ENCODE peak calls at places on chromosome 14, in ten cellular contexts. W, M, X, Z, C, S, J, D, Q and I are unnamed samples.

GRCh38 chr14:98512501-98513251 is 759.3 kb downstream of the BCL11B start:
- DNase-seq in Q (no peak), J (no peak), X (no peak), M (no peak), Z (no peak), C (no peak), W (no peak), S (no peak), D (no peak), I (no peak)

GRCh38 chr14:67187210-67187609 is 2.0 kb upstream of the GARIN2 start:
- DNase-seq in M (no peak), W (peak), C (no peak), S (no peak), Z (no peak), X (no peak), D (no peak), Q (peak), J (peak), I (peak)

GRCh38 chr14:68664225-68664681 is 128.6 kb downstream of the ZFP36L1 start:
- DNase-seq in Q (no peak), J (no peak), S (no peak), W (no peak), M (no peak), C (no peak), D (no peak), Z (no peak), X (no peak), I (no peak)

GRCh38 chr14:61179776-61180398 is 101.3 kb downstream of the TMEM30B start:
- DNase-seq in W (peak), D (no peak), S (no peak), C (no peak), M (no peak), Q (peak), Z (no peak), X (no peak), J (peak), I (no peak)

GRCh38 chr14:67453575-67454300 is 34.8 kb downstream of the TMEM229B start:
- DNase-seq in S (no peak), Z (no peak), C (no peak), X (no peak), Q (no peak), M (no peak), D (no peak), W (no peak), J (no peak), I (no peak)

GRCh38 chr14:105379946-105380345 is 18.4 kb upstream of the TEX22 start:
- DNase-seq in J (no peak), W (no peak), Q (no peak), Z (no peak), S (no peak), D (no peak), C (no peak), X (no peak), M (no peak), I (no peak)

GRCh38 chr14:90831821-90832220 is 15.6 kb upstream of the TTC7B start:
- DNase-seq in Z (no peak), Q (no peak), D (peak), M (no peak), X (no peak), W (no peak), S (no peak), C (no peak), J (no peak), I (no peak)

GRCh38 chr14:92254786-92255185 is 68.2 kb upstream of the SLC24A4 start:
- DNase-seq in J (peak), X (no peak), Q (peak), M (peak), S (no peak), Z (peak), W (peak), C (no peak), D (peak), I (peak)

GRCh38 chr14:56339855-56340701 is 221.9 kb downstream of the PELI2 start:
- DNase-seq in M (peak), D (peak), Z (peak), X (peak), W (peak), C (peak), S (peak), J (peak), Q (peak), I (peak)

GRCh38 chr14:95683793-95684192 is 2.4 kb upstream of the TCL1B start:
- DNase-seq in M (peak), C (no peak), Q (no peak), Z (no peak), D (no peak), J (no peak), X (no peak), S (peak), W (no peak), I (peak)

GRCh38 chr14:47442206-47442605 is 233.2 kb downstream of the MDGA2 start:
- DNase-seq in Q (peak), Z (peak), S (no peak), D (no peak), J (peak), C (no peak), W (peak), X (no peak), M (peak), I (peak)

GRCh38 chr14:97298331-97298730 is 501.1 kb downstream of the VRK1 start:
- DNase-seq in D (no peak), W (no peak), Q (no peak), C (peak), Z (no peak), X (no peak), J (no peak), M (peak), S (no peak), I (no peak)

GRCh38 chr14:78314484-78314883 is 144.3 kb downstream of the NRXN3 start:
- DNase-seq in S (no peak), Q (no peak), W (no peak), M (no peak), X (no peak), D (no peak), Z (no peak), C (peak), J (no peak), I (no peak)

DNA sequence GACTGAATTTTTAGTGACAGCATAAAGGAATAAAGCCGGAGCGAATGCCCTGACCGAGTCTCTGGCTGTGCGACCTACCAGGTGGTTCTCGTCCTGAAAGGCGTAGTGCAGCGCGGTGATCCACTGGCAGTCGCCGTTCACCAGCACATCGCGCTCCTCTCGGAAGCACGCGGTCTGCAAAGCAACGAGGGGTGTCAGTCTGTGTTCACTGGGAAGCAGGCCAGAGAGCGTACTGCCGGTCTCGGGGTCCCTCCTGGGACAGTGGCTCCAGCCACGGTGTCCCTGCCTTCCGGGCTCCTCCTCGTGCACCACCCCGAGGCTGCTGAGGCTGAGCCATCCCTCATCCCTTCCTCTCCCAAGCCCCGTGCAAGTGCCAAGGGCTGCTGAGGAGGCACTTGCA is 53.5 kb downstream of the CDC42BPB start:
- DNase-seq in J (no peak), Q (no peak), Z (no peak), D (no peak), C (no peak), S (no peak), W (no peak), X (no peak), M (no peak), I (no peak)
- H3K27ac ChIP-seq in J (no peak), Q (no peak), Z (no peak), D (no peak), C (no peak), S (no peak), W (no peak), X (no peak), M (no peak), I (no peak)

GRCh38 chr14:36605506-36605857 is 23.1 kb upstream of the NKX2-8 start:
- DNase-seq in C (no peak), J (no peak), Q (no peak), Z (no peak), D (no peak), M (no peak), W (no peak), X (no peak), S (no peak), I (no peak)
- TF ChIP-seq CTCF in C (no peak), J (no peak), Q (no peak), Z (no peak), D (no peak), M (peak), W (no peak), X (no peak), S (no peak), I (no peak)

GRCh38 chr14:103517172-103517566 is 5.5 kb downstream of the CKB start:
- DNase-seq in D (peak), S (no peak), X (no peak), M (no peak), J (no peak), C (no peak), Q (no peak), W (no peak), Z (no peak), I (no peak)
- H3K27ac ChIP-seq in D (peak), S (no peak), X (peak), M (no peak), J (no peak), C (no peak), Q (no peak), W (no peak), Z (peak), I (no peak)

DNA sequence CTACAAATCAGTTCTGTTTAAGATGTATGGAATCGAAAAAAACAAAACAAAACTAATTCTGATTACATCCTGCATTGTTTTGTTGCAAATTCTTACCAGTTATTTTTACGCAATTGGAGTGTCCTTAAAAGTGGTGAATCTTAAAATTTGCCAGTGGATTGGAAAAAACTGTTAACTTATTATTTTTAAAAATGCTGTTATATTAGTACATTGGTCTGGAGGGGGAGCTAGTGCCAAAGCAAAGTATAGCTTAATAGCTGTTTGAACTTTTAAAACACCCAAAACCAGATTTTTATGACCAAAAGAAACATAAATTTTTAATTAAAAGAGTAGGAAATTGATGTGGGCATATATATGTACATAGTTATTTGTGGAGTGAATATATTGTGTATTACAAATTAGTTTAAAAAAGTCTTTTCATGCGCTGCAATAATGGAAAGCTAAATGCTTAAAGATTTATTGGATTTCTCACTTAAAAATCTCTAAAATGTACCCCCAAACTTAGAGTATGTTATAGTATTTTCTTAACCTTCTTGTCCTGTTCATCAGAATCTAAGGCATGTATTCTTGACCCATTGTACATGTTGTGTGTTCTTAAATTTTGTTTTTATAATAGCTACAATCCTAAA is 2.5 kb downstream of the FUT8 start:
- DNase-seq in J (peak), X (no peak), W (peak), M (peak), C (no peak), S (no peak), D (no peak), Q (peak), Z (peak), I (peak)
- TF ChIP-seq CTCF in J (peak), X (peak), W (peak), M (peak), C (peak), S (peak), D (peak), Q (peak), Z (no peak), I (peak)

GRCh38 chr14:101982621-101983020 is 18.2 kb downstream of the DYNC1H1 start:
- DNase-seq in D (no peak), J (no peak), C (no peak), W (no peak), S (no peak), X (no peak), M (no peak), Z (no peak), Q (no peak), I (no peak)
- H3K27ac ChIP-seq in D (peak), J (peak), C (no peak), W (no peak), S (no peak), X (no peak), M (no peak), Z (no peak), Q (no peak), I (no peak)

GRCh38 chr14:59127437-59127732 is 61.1 kb upstream of the DAAM1 start:
- DNase-seq in S (no peak), Z (no peak), X (no peak), Q (no peak), J (no peak), D (no peak), M (no peak), C (no peak), W (no peak), I (no peak)
- TF ChIP-seq CTCF in S (no peak), Z (no peak), X (no peak), Q (no peak), J (no peak), D (no peak), M (no peak), C (no peak), W (no peak), I (no peak)